ENCODE peak calls at places on chromosomes 16 and 17, in ten cellular contexts. One of them, this sample, is unnamed.

GRCh38 chr16:19086322-19087199 is 19.1 kb downstream of the COQ7 start:
- DNase-seq in IMR-90: peak
- DNase-seq in mammary epithelial cell: peak
- DNase-seq in kidney: peak
- DNase-seq in HCT116: peak
- DNase-seq in GM12878: peak
- DNase-seq in mesendoderm: peak
- DNase-seq in neural progenitor cell: peak
- DNase-seq in neuronal stem cell: peak
- DNase-seq in GM23248: peak
- DNase-seq in this sample: peak

GRCh38 chr17:38850374-38850773 is 3.1 kb downstream of the RPL23 start:
- DNase-seq in kidney: no peak
- DNase-seq in mammary epithelial cell: no peak
- DNase-seq in HCT116: no peak
- DNase-seq in GM23248: no peak
- DNase-seq in IMR-90: no peak
- DNase-seq in GM12878: no peak
- DNase-seq in neuronal stem cell: no peak
- DNase-seq in mesendoderm: no peak
- DNase-seq in neural progenitor cell: no peak
- DNase-seq in this sample: no peak

GRCh38 chr17:38326996-38327792 is 16.6 kb downstream of the GPR179 start:
- DNase-seq in GM23248: no peak
- DNase-seq in mesendoderm: no peak
- DNase-seq in HCT116: no peak
- DNase-seq in IMR-90: no peak
- DNase-seq in neuronal stem cell: no peak
- DNase-seq in kidney: no peak
- DNase-seq in GM12878: no peak
- DNase-seq in mammary epithelial cell: no peak
- DNase-seq in neural progenitor cell: no peak
- DNase-seq in this sample: no peak

GRCh38 chr16:3736116-3736515 is 18.8 kb upstream of the TRAP1 start:
- DNase-seq in neuronal stem cell: no peak
- DNase-seq in mesendoderm: no peak
- DNase-seq in mammary epithelial cell: no peak
- DNase-seq in GM12878: no peak
- DNase-seq in HCT116: no peak
- DNase-seq in GM23248: no peak
- DNase-seq in IMR-90: no peak
- DNase-seq in neural progenitor cell: no peak
- DNase-seq in kidney: peak
- DNase-seq in this sample: no peak

GRCh38 chr17:65783845-65784334 is 222.4 kb upstream of the AXIN2 start:
- DNase-seq in GM23248: peak
- DNase-seq in IMR-90: peak
- DNase-seq in HCT116: peak
- DNase-seq in neuronal stem cell: no peak
- DNase-seq in neural progenitor cell: no peak
- DNase-seq in mammary epithelial cell: peak
- DNase-seq in mesendoderm: no peak
- DNase-seq in GM12878: no peak
- DNase-seq in kidney: no peak
- DNase-seq in this sample: peak

GRCh38 chr16:57141822-57142631 is 43.8 kb downstream of the PSME3IP1 start:
- DNase-seq in IMR-90: no peak
- DNase-seq in HCT116: no peak
- DNase-seq in kidney: no peak
- DNase-seq in mammary epithelial cell: no peak
- DNase-seq in neuronal stem cell: no peak
- DNase-seq in neural progenitor cell: no peak
- DNase-seq in GM23248: no peak
- DNase-seq in GM12878: no peak
- DNase-seq in mesendoderm: no peak
- DNase-seq in this sample: no peak

GRCh38 chr17:35088911-35089845 is 25.7 kb upstream of the RFFL start:
- DNase-seq in HCT116: peak
- DNase-seq in IMR-90: peak
- DNase-seq in mesendoderm: peak
- DNase-seq in GM12878: no peak
- DNase-seq in mammary epithelial cell: peak
- DNase-seq in GM23248: peak
- DNase-seq in neuronal stem cell: peak
- DNase-seq in kidney: peak
- DNase-seq in neural progenitor cell: peak
- DNase-seq in this sample: peak

GRCh38 chr16:81401035-81401950 is 43.3 kb upstream of the CMIP start:
- DNase-seq in neuronal stem cell: no peak
- DNase-seq in GM23248: peak
- DNase-seq in HCT116: peak
- DNase-seq in neural progenitor cell: no peak
- DNase-seq in kidney: no peak
- DNase-seq in mesendoderm: no peak
- DNase-seq in IMR-90: peak
- DNase-seq in mammary epithelial cell: peak
- DNase-seq in GM12878: no peak
- DNase-seq in this sample: peak

GRCh38 chr17:34562387-34562786 is 17.0 kb upstream of the TMEM132E start:
- DNase-seq in kidney: no peak
- DNase-seq in neural progenitor cell: peak
- DNase-seq in neuronal stem cell: no peak
- DNase-seq in IMR-90: no peak
- DNase-seq in mammary epithelial cell: no peak
- DNase-seq in GM12878: no peak
- DNase-seq in GM23248: peak
- DNase-seq in HCT116: no peak
- DNase-seq in mesendoderm: peak
- DNase-seq in this sample: no peak

GRCh38 chr17:81394377-81394747 is 895 bp upstream of the BAHCC1 start:
- DNase-seq in IMR-90: no peak
- DNase-seq in neural progenitor cell: no peak
- DNase-seq in mammary epithelial cell: no peak
- DNase-seq in neuronal stem cell: no peak
- DNase-seq in kidney: no peak
- DNase-seq in GM23248: peak
- DNase-seq in mesendoderm: no peak
- DNase-seq in GM12878: no peak
- DNase-seq in HCT116: no peak
- DNase-seq in this sample: peak

GRCh38 chr16:8398548-8398947 is 191.8 kb downstream of the TMEM114 start:
- DNase-seq in GM12878: no peak
- DNase-seq in HCT116: no peak
- DNase-seq in neuronal stem cell: no peak
- DNase-seq in IMR-90: no peak
- DNase-seq in mammary epithelial cell: no peak
- DNase-seq in kidney: no peak
- DNase-seq in mesendoderm: no peak
- DNase-seq in neural progenitor cell: no peak
- DNase-seq in GM23248: no peak
- DNase-seq in this sample: no peak

GRCh38 chr16:8396463-8396862 is 193.8 kb downstream of the TMEM114 start:
- DNase-seq in HCT116: no peak
- DNase-seq in mesendoderm: no peak
- DNase-seq in kidney: no peak
- DNase-seq in GM12878: no peak
- DNase-seq in neuronal stem cell: no peak
- DNase-seq in IMR-90: no peak
- DNase-seq in GM23248: no peak
- DNase-seq in mammary epithelial cell: no peak
- DNase-seq in neural progenitor cell: no peak
- DNase-seq in this sample: no peak

GRCh38 chr16:8402981-8403853 is 187.1 kb downstream of the TMEM114 start:
- DNase-seq in mammary epithelial cell: no peak
- DNase-seq in neuronal stem cell: no peak
- DNase-seq in mesendoderm: no peak
- DNase-seq in GM23248: no peak
- DNase-seq in HCT116: no peak
- DNase-seq in neural progenitor cell: peak
- DNase-seq in kidney: no peak
- DNase-seq in IMR-90: no peak
- DNase-seq in GM12878: no peak
- DNase-seq in this sample: no peak

GRCh38 chr16:8391219-8391757 is 199.0 kb downstream of the TMEM114 start:
- DNase-seq in mammary epithelial cell: no peak
- DNase-seq in GM23248: no peak
- DNase-seq in mesendoderm: no peak
- DNase-seq in neuronal stem cell: no peak
- DNase-seq in kidney: no peak
- DNase-seq in HCT116: no peak
- DNase-seq in neural progenitor cell: no peak
- DNase-seq in IMR-90: no peak
- DNase-seq in GM12878: no peak
- DNase-seq in this sample: no peak

DNA sequence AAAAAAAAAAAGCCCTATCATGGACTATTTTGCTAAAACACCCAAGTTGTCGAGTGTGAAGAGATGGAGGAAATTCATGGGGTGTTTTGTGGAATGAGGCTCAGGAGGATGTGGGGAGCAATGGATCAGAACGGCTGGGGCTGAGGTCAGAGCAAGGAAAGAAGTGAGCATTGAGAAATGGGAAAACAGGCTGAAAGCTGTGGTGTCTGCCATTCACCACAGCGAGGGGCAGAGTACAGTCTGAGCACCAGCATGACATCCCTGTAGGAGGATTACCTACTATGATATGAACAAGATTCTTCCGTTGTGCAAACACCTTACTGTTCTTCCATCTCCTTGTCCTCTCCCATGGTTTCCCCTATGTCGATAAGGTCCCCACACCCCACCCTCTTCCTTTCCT is 193.1 kb downstream of the TMEM114 start:
- DNase-seq in mesendoderm: no peak
- DNase-seq in kidney: no peak
- DNase-seq in HCT116: no peak
- DNase-seq in GM12878: no peak
- DNase-seq in neural progenitor cell: no peak
- DNase-seq in mammary epithelial cell: no peak
- DNase-seq in IMR-90: no peak
- DNase-seq in GM23248: no peak
- DNase-seq in neuronal stem cell: no peak
- DNase-seq in this sample: no peak
- H3K9ac ChIP-seq in mesendoderm: no peak
- H3K9ac ChIP-seq in kidney: no peak
- H3K9ac ChIP-seq in HCT116: no peak
- H3K9ac ChIP-seq in GM12878: no peak
- H3K9ac ChIP-seq in neural progenitor cell: no peak
- H3K9ac ChIP-seq in mammary epithelial cell: no peak
- H3K9ac ChIP-seq in IMR-90: no peak
- H3K9ac ChIP-seq in GM23248: no peak
- H3K9ac ChIP-seq in neuronal stem cell: no peak
- H3K9ac ChIP-seq in this sample: no peak

DNA sequence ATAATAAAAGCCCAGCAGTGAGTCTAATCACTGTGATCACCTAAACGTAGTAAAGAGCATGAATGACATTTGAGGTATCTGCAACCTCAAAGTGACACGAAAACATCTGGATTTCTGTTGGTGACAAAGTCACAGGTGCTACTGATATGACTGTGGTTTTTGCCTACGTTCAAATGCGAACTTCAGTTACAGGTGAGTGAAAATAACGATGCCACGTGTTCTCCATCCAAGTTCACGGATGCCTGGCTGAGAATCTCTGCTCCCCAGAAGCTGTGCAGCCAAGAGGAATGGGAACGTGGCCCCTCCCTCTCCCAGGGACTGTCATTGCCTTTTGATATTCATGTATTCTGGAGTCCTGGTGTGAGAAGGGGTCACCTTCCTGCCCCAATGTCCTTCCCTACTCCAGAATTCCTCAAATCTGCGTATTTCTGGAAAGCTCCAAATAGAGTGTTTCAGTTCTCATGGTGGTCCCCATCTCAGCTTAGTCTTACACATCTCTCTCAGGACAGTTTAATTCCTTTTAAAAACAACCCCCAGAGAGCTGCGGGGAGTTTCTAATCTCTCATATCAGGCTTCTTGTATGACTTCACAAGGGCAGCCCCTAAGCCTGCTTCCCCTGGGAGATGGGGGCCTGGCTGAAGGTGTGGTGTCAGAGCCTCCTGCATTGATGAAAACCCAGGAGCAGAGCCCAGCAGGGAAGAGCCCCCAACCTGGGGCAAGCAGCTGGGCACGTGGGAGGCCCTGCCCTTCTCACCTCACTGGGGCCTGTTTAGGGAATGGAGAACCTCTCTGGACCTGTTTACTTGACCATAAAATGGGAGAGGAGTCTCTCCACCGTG is 25.8 kb downstream of the PIK3R5 start:
- DNase-seq in kidney: no peak
- DNase-seq in neuronal stem cell: no peak
- DNase-seq in IMR-90: no peak
- DNase-seq in GM12878: peak
- DNase-seq in HCT116: no peak
- DNase-seq in mammary epithelial cell: no peak
- DNase-seq in mesendoderm: no peak
- DNase-seq in GM23248: no peak
- DNase-seq in neural progenitor cell: no peak
- DNase-seq in this sample: no peak
- H3K9ac ChIP-seq in kidney: no peak
- H3K9ac ChIP-seq in neuronal stem cell: no peak
- H3K9ac ChIP-seq in IMR-90: no peak
- H3K9ac ChIP-seq in GM12878: peak
- H3K9ac ChIP-seq in HCT116: no peak
- H3K9ac ChIP-seq in mammary epithelial cell: no peak
- H3K9ac ChIP-seq in mesendoderm: no peak
- H3K9ac ChIP-seq in GM23248: no peak
- H3K9ac ChIP-seq in neural progenitor cell: no peak
- H3K9ac ChIP-seq in this sample: no peak

GRCh38 chr16:89171216-89172170 is at the start of gene CDH15:
- DNase-seq in mesendoderm: peak
- DNase-seq in HCT116: peak
- DNase-seq in neuronal stem cell: peak
- DNase-seq in GM12878: peak
- DNase-seq in neural progenitor cell: peak
- DNase-seq in IMR-90: peak
- DNase-seq in kidney: peak
- DNase-seq in GM23248: peak
- DNase-seq in mammary epithelial cell: peak
- DNase-seq in this sample: peak
- H3K9ac ChIP-seq in mesendoderm: no peak
- H3K9ac ChIP-seq in HCT116: peak
- H3K9ac ChIP-seq in neuronal stem cell: peak
- H3K9ac ChIP-seq in GM12878: no peak
- H3K9ac ChIP-seq in neural progenitor cell: no peak
- H3K9ac ChIP-seq in IMR-90: no peak
- H3K9ac ChIP-seq in kidney: no peak
- H3K9ac ChIP-seq in GM23248: no peak
- H3K9ac ChIP-seq in mammary epithelial cell: no peak
- H3K9ac ChIP-seq in this sample: no peak

DNA sequence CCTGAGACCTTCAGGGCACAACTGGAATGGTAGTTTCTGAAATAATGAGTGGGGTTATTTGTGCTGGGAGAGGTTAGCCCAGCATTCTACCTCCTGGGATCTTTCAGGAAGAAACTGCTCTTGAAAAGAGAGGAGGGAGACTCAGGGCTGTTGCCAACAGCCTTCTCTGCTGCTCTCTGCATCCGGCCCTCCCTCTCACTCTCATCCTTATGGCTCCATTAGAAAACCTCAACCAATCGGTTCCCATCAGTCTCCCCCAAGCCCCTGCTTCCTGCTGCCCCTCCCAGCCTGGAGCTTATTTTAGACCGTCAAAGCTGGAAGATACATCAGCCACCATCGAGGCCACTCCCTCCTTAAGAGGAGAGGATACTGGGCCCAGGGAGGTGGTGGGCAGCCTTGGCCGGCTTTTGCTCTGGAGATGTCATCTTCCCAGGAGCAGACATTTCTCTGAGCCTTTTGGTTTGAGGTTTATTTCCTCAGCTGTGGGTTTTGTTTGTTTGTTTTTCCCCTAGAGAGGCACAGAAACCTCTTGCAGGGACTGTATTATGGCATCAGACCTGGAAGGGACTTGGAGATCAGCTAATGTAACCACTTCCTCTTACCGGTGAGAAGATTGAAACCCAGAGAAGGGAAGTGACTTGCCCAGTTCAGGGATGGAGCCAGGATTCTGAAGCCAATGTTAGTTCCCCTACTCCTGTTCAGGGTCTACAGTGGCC is 2.7 kb downstream of the MPRIP start:
- DNase-seq in neural progenitor cell: no peak
- DNase-seq in mammary epithelial cell: peak
- DNase-seq in GM12878: peak
- DNase-seq in neuronal stem cell: no peak
- DNase-seq in kidney: peak
- DNase-seq in GM23248: peak
- DNase-seq in HCT116: no peak
- DNase-seq in IMR-90: peak
- DNase-seq in mesendoderm: peak
- DNase-seq in this sample: peak
- H3K9ac ChIP-seq in neural progenitor cell: no peak
- H3K9ac ChIP-seq in mammary epithelial cell: peak
- H3K9ac ChIP-seq in GM12878: peak
- H3K9ac ChIP-seq in neuronal stem cell: no peak
- H3K9ac ChIP-seq in kidney: no peak
- H3K9ac ChIP-seq in GM23248: peak
- H3K9ac ChIP-seq in HCT116: peak
- H3K9ac ChIP-seq in IMR-90: peak
- H3K9ac ChIP-seq in mesendoderm: peak
- H3K9ac ChIP-seq in this sample: peak